ENCODE peak calls at places on chromosomes 11 and 22, in ten cellular contexts. O is fibroblast of the aortic adventitia, C is brain microvascular endothelial cell, W is fibroblast of pulmonary artery, G is progenitor cell of endocrine pancreas, I is MM.1S, J is A673, S is BE2C, E is Calu3, Q is esophagus squamous epithelium. U is an unnamed sample.

GRCh38 chr11:39461065-39461464 is 1998.4 kb downstream of the LRRC4C start:
- DNase-seq in O (no peak), C (no peak), W (no peak), G (no peak), I (no peak), J (peak), S (no peak), E (no peak), Q (no peak), U (no peak)

GRCh38 chr22:29346659-29347058 is 31.2 kb upstream of the RASL10A start:
- DNase-seq in O (no peak), C (no peak), W (no peak), G (no peak), I (no peak), J (no peak), S (no peak), E (no peak), Q (no peak), U (no peak)

GRCh38 chr22:20857838-20858614 is 585 bp downstream of the PI4KA start:
- DNase-seq in O (peak), C (peak), W (peak), G (peak), I (peak), J (peak), S (peak), E (peak), Q (peak), U (peak)

GRCh38 chr11:67429038-67429668 is 859 bp downstream of the RPS6KB2 start:
- DNase-seq in O (peak), C (no peak), W (no peak), G (no peak), I (no peak), J (no peak), S (no peak), E (no peak), Q (no peak), U (no peak)

GRCh38 chr11:33761471-33761870 is 12.8 kb downstream of the FBXO3 start:
- DNase-seq in O (no peak), C (no peak), W (no peak), G (no peak), I (no peak), J (no peak), S (no peak), E (no peak), Q (no peak), U (no peak)

GRCh38 chr22:50622723-50623327 is 5.1 kb downstream of the ARSA start:
- DNase-seq in O (no peak), C (no peak), W (no peak), G (no peak), I (peak), J (no peak), S (no peak), E (peak), Q (no peak), U (no peak)

GRCh38 chr11:60994450-60995135 is 23.1 kb downstream of the CD6 start:
- DNase-seq in O (no peak), C (no peak), W (no peak), G (no peak), I (peak), J (no peak), S (no peak), E (no peak), Q (no peak), U (no peak)

GRCh38 chr22:18148508-18148965 is 1.4 kb upstream of the USP18 start:
- DNase-seq in O (no peak), C (no peak), W (no peak), G (no peak), I (no peak), J (no peak), S (no peak), E (no peak), Q (no peak), U (no peak)

GRCh38 chr11:44946268-44946667 is 4.4 kb downstream of the TP53I11 start:
- DNase-seq in O (peak), C (no peak), W (no peak), G (no peak), I (no peak), J (no peak), S (no peak), E (no peak), Q (no peak), U (no peak)

GRCh38 chr22:49548356-49549202 is 279.1 kb downstream of the BRD1 start:
- DNase-seq in O (no peak), C (no peak), W (no peak), G (no peak), I (no peak), J (no peak), S (no peak), E (peak), Q (no peak), U (no peak)
- TF ChIP-seq CTCF in O (no peak), C (no peak), W (no peak), G (peak), I (no peak), J (peak), S (no peak), E (peak), Q (no peak), U (no peak)

DNA sequence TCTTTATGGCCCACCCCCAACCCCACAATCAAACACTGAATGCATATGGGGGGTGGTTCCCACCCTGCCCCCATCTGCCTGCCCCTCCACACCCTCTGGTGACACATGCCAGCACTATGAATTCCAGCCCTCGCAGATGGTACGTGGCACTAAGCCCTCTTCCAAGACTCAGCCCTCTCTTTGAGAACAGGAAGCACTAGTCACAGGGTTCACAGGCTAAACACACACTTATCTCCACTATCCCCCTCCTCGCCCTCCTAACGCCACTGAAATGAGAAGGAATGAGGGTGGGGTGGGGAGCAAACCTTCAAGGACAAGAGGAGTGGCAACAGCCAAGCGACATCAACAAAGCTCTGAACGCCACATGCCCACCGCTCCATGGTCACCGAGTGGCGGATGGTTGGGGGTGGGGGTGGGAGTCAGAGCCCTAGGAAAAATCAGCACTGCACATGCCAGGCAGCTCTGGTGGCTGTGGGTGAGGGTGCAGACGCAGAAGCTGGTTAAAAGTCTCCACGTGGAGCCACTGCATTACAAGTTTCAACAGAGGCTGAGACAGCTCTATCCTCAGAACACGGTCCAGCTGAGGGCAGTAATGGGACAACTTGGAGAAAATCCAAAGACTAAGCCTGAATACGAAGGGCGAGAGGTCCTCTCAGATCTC is 33.6 kb downstream of the TMEM184B start:
- DNase-seq in O (peak), C (peak), W (peak), G (no peak), I (no peak), J (no peak), S (no peak), E (peak), Q (no peak), U (peak)
- TF ChIP-seq CTCF in O (peak), C (peak), W (peak), G (no peak), I (no peak), J (no peak), S (peak), E (no peak), Q (peak), U (peak)

GRCh38 chr22:38706885-38707180 is 1.1 kb downstream of the GTPBP1 start:
- DNase-seq in O (peak), C (no peak), W (no peak), G (no peak), I (no peak), J (no peak), S (no peak), E (no peak), Q (no peak), U (no peak)

GRCh38 chr22:38707346-38707745 is 1.6 kb downstream of the GTPBP1 start:
- DNase-seq in O (peak), C (no peak), W (peak), G (no peak), I (no peak), J (no peak), S (no peak), E (peak), Q (no peak), U (peak)

GRCh38 chr22:38704568-38705234 is 1.0 kb upstream of the GTPBP1 start:
- DNase-seq in O (peak), C (no peak), W (peak), G (no peak), I (peak), J (peak), S (no peak), E (no peak), Q (no peak), U (no peak)

GRCh38 chr22:38706101-38706884 is 549 bp downstream of the GTPBP1 start:
- DNase-seq in O (peak), C (no peak), W (peak), G (peak), I (peak), J (peak), S (peak), E (peak), Q (peak), U (peak)

DNA sequence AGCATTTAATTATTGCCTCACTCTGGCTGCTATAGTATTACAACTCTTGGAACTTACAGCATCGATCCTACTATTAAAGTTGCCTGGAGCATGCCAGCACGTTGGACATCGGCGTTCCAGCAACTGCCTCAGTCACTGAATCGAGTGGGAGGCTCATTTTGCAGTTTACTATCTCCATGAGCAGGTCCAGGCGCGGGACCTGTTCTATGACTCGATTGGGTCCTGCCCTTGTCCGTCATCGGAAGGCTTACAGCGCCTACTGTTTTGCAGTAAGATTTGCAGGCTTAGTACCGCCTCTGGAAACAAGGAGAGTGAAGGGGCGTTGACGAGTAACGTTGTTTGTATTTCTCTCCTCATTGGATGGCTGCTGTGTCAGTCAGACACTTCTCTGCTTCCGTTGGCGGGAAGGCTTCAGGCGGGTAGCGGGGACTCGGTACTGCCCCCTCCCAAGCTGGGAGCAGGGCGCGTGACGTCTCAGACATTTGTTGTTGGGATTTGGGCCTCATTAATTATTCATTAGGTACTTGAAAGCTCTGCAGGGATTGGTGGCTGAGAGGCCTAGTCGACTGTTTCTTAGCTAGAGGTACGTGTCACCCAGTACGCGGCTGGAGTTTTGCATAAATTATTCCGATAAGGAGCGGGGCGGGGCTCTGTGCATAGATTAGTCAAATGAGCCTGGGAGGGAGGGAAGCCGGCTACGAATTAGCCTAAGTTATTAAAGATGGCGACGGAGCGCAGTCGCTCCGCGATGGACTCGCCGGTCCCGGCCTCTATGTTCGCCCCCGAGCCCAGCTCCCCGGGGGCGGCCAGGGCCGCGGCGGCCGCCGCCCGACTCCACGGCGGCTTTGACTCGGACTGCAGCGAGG is at the start of gene GTPBP1:
- DNase-seq in O (peak), C (peak), W (peak), G (peak), I (peak), J (peak), S (peak), E (peak), Q (peak), U (peak)
- TF ChIP-seq CTCF in O (peak), C (peak), W (no peak), G (no peak), I (no peak), J (no peak), S (no peak), E (no peak), Q (peak), U (peak)

DNA sequence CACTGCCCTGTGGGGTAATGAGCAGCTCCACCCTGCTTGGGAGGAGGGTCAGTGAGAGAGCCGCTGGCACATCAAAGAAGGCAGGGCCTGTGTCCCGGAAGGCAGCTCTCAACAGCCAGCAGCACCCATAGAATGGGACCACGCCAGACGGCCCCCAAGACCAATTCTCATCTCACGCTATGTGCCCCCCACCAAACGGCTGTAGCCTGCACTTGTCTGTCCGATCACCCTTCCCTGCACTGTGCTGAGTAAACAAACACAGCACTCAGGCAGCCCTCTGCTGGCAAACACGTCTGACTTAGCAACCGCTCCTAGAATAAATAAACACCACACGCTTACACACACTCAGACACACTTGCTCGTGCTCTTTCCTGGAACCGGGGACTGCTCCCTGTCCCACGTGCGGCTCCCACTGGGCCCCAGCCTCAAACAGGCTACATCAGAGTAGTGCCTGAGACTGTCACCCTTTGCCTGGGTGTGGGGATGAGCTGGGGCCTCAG is 53.2 kb upstream of the CDON start:
- DNase-seq in O (peak), C (peak), W (peak), G (peak), I (no peak), J (peak), S (peak), E (peak), Q (no peak), U (peak)
- TF ChIP-seq CTCF in O (peak), C (peak), W (peak), G (peak), I (no peak), J (peak), S (peak), E (no peak), Q (peak), U (peak)

GRCh38 chr11:133619973-133620372 is 87.7 kb upstream of the OPCML start:
- DNase-seq in O (no peak), C (no peak), W (no peak), G (no peak), I (no peak), J (no peak), S (no peak), E (no peak), Q (no peak), U (no peak)
- TF ChIP-seq CTCF in O (no peak), C (no peak), W (no peak), G (peak), I (no peak), J (no peak), S (peak), E (no peak), Q (peak), U (no peak)

GRCh38 chr22:25366876-25367466 is 147.5 kb downstream of the CRYBB2 start:
- DNase-seq in O (no peak), C (no peak), W (no peak), G (no peak), I (no peak), J (no peak), S (no peak), E (no peak), Q (no peak), U (peak)

GRCh38 chr22:25364736-25365241 is 145.3 kb downstream of the CRYBB2 start:
- DNase-seq in O (no peak), C (no peak), W (no peak), G (no peak), I (no peak), J (no peak), S (no peak), E (no peak), Q (no peak), U (no peak)

GRCh38 chr22:25367756-25368155 is 148.3 kb downstream of the CRYBB2 start:
- DNase-seq in O (no peak), C (no peak), W (no peak), G (no peak), I (no peak), J (no peak), S (no peak), E (no peak), Q (no peak), U (no peak)

GRCh38 chr22:25365491-25366261 is 146.2 kb downstream of the CRYBB2 start:
- DNase-seq in O (no peak), C (no peak), W (no peak), G (no peak), I (no peak), J (no peak), S (no peak), E (no peak), Q (no peak), U (no peak)

DNA sequence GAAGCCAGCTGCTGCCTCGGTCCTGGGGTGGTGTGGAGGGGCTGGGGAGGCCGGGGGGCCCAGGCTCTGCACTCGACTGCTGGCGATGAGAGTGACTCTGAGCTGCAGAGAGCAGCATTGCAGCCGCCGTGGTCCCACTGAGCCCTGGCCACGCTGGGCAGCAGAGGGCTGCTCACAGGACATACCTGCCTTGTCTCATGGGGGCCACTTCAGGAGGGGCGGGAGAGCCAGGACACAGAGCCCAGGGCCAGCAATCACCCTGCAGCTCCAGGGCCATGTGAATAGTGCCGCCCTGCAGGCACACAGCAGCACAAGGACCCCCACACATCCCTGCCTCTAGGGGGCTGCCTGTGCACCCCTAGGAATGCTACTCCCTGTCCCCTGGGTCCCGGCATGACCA is 147.0 kb downstream of the CRYBB2 start:
- DNase-seq in O (no peak), C (no peak), W (no peak), G (no peak), I (no peak), J (no peak), S (no peak), E (no peak), Q (no peak), U (no peak)
- TF ChIP-seq CTCF in O (no peak), C (peak), W (no peak), G (no peak), I (no peak), J (no peak), S (peak), E (no peak), Q (no peak), U (no peak)

GRCh38 chr11:127624455-127624854 is 623.9 kb upstream of the KIRREL3 start:
- DNase-seq in O (peak), C (no peak), W (peak), G (no peak), I (no peak), J (no peak), S (no peak), E (no peak), Q (no peak), U (peak)
- TF ChIP-seq CTCF in O (no peak), C (no peak), W (no peak), G (no peak), I (no peak), J (no peak), S (no peak), E (no peak), Q (no peak), U (no peak)

DNA sequence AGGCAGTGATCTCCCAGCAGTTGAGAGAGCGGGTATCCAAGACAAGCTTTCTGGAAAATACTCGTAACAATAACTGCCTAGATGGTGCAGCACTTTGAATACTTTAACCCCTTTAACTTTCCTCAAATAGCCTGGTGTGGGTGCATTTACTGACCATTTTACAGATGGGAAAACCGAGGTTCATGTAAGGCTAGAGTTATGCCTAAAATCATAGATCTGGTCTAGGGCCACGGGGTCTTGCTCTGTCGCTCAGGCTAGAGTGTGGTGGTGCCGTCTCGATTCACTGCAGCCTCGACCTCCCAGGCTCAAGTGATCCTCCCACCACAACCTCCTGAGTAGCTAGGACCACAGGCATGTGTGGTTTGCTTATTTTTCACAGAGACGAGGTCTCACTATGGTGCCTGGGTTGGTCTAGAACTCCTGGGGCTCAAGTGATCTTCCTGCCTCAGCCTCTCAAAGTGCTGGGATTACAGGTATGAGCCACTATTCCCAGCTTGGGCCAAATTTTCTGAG is 269.2 kb upstream of the SYN3 start:
- DNase-seq in O (no peak), C (no peak), W (no peak), G (no peak), I (no peak), J (no peak), S (no peak), E (no peak), Q (no peak), U (no peak)
- TF ChIP-seq CTCF in O (no peak), C (no peak), W (no peak), G (no peak), I (no peak), J (no peak), S (no peak), E (no peak), Q (no peak), U (no peak)